ENCODE peak calls at places on chromosomes 4 and X, in six cellular contexts. J is SK-N-SH, Y is K562, X is H1, R is HepG2, K is GM12878. E is an unnamed sample.

GRCh38 chrX:114582698-114583395 is 1.0 kb upstream of the HTR2C start:
- DNase-seq in J (no peak), Y (no peak), X (peak), R (no peak), K (no peak), E (no peak)

GRCh38 chr4:175373031-175373430 is 439.0 kb downstream of the GPM6A start:
- DNase-seq in J (no peak), Y (no peak), X (no peak), R (no peak), K (no peak), E (no peak)

GRCh38 chr4:676871-677235 is 2.5 kb downstream of the MYL5 start:
- DNase-seq in J (no peak), Y (no peak), X (no peak), R (no peak), K (no peak), E (no peak)

GRCh38 chrX:19888419-19888879 is 1.0 kb upstream of the SH3KBP1 start:
- DNase-seq in J (peak), Y (peak), X (no peak), R (peak), K (no peak), E (peak)

GRCh38 chr4:150280081-150280950 is 202.1 kb downstream of the DCLK2 start:
- DNase-seq in J (no peak), Y (no peak), X (no peak), R (no peak), K (no peak), E (peak)

GRCh38 chrX:6446588-6446987 is 88.3 kb downstream of the VCX3A start:
- DNase-seq in J (no peak), Y (no peak), X (no peak), R (no peak), K (no peak), E (no peak)

GRCh38 chr4:81600511-81601269 is 129.0 kb upstream of the RASGEF1B start:
- DNase-seq in J (no peak), Y (no peak), X (no peak), R (no peak), K (no peak), E (no peak)

GRCh38 chr4:105558277-105558676 is 5.9 kb downstream of the ARHGEF38 start:
- DNase-seq in J (no peak), Y (no peak), X (no peak), R (no peak), K (no peak), E (no peak)

GRCh38 chr4:98642991-98643426 is 15.4 kb downstream of the TSPAN5 start:
- DNase-seq in J (no peak), Y (no peak), X (no peak), R (peak), K (no peak), E (no peak)

GRCh38 chr4:10253765-10254164 is 137.2 kb upstream of the WDR1 start:
- DNase-seq in J (no peak), Y (no peak), X (no peak), R (no peak), K (no peak), E (no peak)

GRCh38 chr4:174324725-174325124 is 41.0 kb downstream of the CEP44 start:
- DNase-seq in J (no peak), Y (peak), X (no peak), R (no peak), K (no peak), E (no peak)

GRCh38 chr4:157895205-157895604 is 277.6 kb downstream of the GASK1B start:
- DNase-seq in J (no peak), Y (no peak), X (no peak), R (no peak), K (no peak), E (no peak)

GRCh38 chr4:173270312-173271027 is 63.7 kb downstream of the HMGB2 start:
- DNase-seq in J (peak), Y (no peak), X (no peak), R (no peak), K (no peak), E (no peak)

GRCh38 chr4:82823062-82823461 is 24.5 kb upstream of the SCD5 start:
- DNase-seq in J (no peak), Y (no peak), X (no peak), R (no peak), K (no peak), E (no peak)

GRCh38 chr4:67104145-67104544 is 441.2 kb downstream of the CENPC start:
- DNase-seq in J (no peak), Y (no peak), X (no peak), R (no peak), K (no peak), E (no peak)

GRCh38 chr4:178306565-178306964 is 864.3 kb upstream of the AGA start:
- DNase-seq in J (no peak), Y (no peak), X (no peak), R (no peak), K (no peak), E (no peak)

GRCh38 chr4:43356786-43357185 is 464.3 kb downstream of the GRXCR1 start:
- DNase-seq in J (no peak), Y (no peak), X (no peak), R (peak), K (no peak), E (no peak)

GRCh38 chr4:69773443-69773842 is 13.0 kb upstream of the SULT1B1 start:
- DNase-seq in J (no peak), Y (no peak), X (no peak), R (no peak), K (no peak), E (no peak)

GRCh38 chrX:123184858-123185251 is 777 bp downstream of the GRIA3 start:
- DNase-seq in J (peak), Y (no peak), X (peak), R (no peak), K (no peak), E (no peak)

GRCh38 chr4:134365852-134366251 is 164.3 kb upstream of the PABPC4L start:
- DNase-seq in J (no peak), Y (no peak), X (no peak), R (no peak), K (no peak), E (no peak)

GRCh38 chrX:103153661-103154060 is 60.7 kb upstream of the NXF3 start:
- DNase-seq in J (no peak), Y (no peak), X (no peak), R (no peak), K (no peak), E (no peak)

GRCh38 chrX:70494441-70494840 is 49.8 kb downstream of the DLG3 start:
- DNase-seq in J (no peak), Y (no peak), X (no peak), R (no peak), K (no peak), E (no peak)

GRCh38 chrX:109533631-109534030 is 3.0 kb upstream of the NXT2 start:
- DNase-seq in J (no peak), Y (no peak), X (no peak), R (no peak), K (no peak), E (no peak)

DNA sequence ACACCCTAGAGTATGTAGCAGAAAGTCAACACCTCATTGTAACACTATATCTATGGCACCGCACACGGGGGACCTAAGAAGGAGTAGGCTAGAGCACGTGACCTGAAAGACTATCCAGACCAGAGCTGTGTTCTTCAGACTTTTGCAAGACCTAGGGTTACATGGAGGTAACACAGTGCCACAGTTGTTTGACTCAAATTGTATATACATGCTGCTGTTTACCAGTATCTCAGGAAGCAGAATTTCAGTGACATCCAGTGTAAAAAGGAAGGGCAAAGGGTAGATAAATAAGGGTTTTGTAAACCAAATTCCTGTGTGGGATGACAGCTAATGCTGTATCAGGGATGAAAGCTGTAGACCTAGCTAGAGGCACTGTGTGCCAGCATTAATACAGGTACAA is 30.2 kb downstream of the PNMA6A start:
- DNase-seq in J (no peak), Y (no peak), X (no peak), R (peak), K (no peak), E (no peak)
- TF ChIP-seq GABPA in J (no peak), Y (no peak), X (no peak), R (no peak), K (no peak), E (no peak)

DNA sequence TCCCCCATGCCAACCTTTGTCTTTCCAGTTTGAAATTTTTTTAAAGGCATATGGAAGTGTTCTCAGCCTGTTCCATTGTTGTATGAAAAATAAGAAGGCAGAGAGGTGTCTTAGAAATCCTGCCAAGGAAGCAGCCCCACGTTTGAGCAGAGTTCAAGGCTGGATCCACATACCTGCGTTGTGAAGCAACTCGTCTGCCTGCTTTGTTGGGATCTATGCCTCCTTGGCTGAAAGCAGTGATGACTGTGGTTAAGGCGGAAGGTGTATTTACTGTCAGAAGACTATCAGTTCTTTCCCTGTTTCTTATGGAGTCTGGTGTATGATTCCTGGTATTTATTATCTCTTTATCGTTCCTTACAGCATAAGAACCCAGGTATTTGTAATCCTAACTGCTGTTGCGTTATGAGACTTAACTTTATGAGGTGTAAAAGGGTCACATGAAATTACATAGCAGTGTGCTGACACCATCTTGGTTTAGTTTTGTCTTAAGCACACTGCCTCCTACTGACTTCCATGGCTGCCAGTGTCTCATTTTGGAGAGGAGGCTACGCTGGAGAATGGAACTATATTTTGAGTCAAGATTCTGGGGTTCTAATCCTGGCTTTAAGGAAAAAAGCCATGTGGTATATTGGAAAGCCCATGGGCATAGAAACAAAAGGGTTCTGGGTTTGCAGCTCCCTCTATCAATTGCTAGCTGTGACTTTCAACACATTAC is 3.1 kb upstream of the MSMO1 start:
- DNase-seq in J (no peak), Y (no peak), X (no peak), R (no peak), K (no peak), E (no peak)
- TF ChIP-seq CTCF in J (no peak), Y (peak), X (no peak), R (no peak), K (no peak), E (no peak)

DNA sequence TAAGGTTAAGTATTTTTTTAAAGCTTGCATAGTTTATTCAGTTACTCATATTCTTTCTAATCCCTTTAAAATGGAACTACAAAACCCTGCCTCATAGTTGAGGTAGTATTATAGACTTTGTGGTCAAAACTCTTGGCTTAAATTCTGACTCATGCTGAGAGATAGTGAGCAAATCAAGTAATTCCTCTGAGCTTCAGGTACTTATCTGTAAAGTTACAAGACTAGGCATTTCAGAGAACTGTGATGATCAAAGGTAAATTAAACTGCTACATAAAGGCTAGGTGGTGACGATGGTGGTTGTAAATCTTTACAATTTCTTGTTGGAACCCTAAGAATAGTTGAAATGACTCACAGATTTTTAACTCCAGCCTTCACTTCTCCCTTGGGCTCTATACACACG is 3.2 kb upstream of the CLOCK start:
- DNase-seq in J (no peak), Y (no peak), X (no peak), R (no peak), K (no peak), E (no peak)
- H3K27ac ChIP-seq in J (peak), Y (no peak), X (no peak), R (no peak), K (no peak), E (no peak)

GRCh38 chr4:125639182-125639621 is 324.4 kb downstream of the FAT4 start:
- DNase-seq in J (peak), Y (no peak), X (peak), R (no peak), K (no peak), E (no peak)
- TF ChIP-seq GABPA in J (no peak), Y (no peak), X (no peak), R (no peak), K (no peak), E (no peak)

DNA sequence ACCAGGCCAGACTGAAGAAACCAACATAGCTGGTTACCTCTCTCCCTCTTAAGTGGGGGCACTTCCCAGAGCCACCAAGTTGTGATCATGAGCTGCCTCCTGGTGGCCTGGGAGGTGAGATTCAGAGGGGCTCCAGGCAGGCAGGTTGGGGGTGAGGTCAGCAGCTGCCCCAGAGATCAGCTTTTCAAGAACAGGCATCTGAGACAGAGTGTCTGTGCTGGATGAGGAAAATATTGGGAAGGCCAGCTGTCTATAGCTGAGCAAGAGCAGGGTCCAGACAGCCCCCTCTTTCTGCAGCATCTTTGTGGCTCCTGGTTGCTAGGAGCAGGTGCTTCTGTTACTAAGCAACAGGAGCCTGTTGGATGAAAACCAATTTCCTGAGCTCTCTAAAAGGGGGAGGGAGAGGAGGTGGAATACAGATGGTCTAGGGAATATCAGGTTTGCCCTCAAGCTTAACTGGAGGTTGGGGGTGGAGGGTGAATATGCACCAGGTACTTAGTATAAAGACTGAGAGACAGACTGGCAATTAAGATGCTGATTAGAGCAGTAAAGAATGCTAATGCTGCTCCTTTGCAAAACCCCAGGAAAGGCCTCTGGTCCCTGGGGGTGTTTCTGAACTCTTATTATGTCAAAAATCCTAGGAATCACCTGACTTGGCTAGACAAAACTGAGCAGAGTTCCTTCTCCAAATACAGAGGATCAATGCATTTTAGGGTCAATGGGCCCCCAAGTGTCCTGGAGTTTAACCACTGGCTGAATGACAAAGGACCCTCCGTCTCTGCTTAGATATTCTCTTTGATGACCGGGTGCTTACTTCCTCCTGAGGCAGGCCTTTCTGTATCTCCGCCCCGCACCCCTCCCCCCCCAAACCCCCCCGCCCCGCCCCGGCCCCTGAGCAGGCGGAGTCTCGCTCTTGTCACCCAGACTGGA is 21.4 kb downstream of the ZCCHC13 start:
- DNase-seq in J (peak), Y (peak), X (peak), R (no peak), K (no peak), E (no peak)
- TF ChIP-seq CTCF in J (no peak), Y (peak), X (peak), R (peak), K (no peak), E (no peak)

GRCh38 chrX:87805829-87806490 is 288.4 kb downstream of the KLHL4 start:
- DNase-seq in J (no peak), Y (no peak), X (no peak), R (no peak), K (no peak), E (no peak)
- H3K27ac ChIP-seq in J (no peak), Y (no peak), X (no peak), R (no peak), K (no peak), E (no peak)

GRCh38 chr4:15410750-15411149 is 17.1 kb upstream of the C1QTNF7 start:
- DNase-seq in J (peak), Y (no peak), X (no peak), R (no peak), K (no peak), E (peak)
- TF ChIP-seq GABPA in J (no peak), Y (no peak), X (no peak), R (no peak), K (no peak), E (no peak)

GRCh38 chr4:114378306-114378903 is 220.2 kb upstream of the UGT8 start:
- DNase-seq in J (peak), Y (no peak), X (no peak), R (no peak), K (no peak), E (no peak)
- TF ChIP-seq CTCF in J (peak), Y (no peak), X (peak), R (peak), K (no peak), E (no peak)

E was measured in HL-60.